ENCODE peak calls at places on chromosome 9, in ten cellular contexts. One of them, this sample, is unnamed.
A peak's percentile ranks its signal among the peaks of the same experiment; 100 is the strongest.

GRCh38 chr9:121895836-121896544 is 197.1 kb downstream of the TTLL11 start:
- DNase-seq in AG09309: no peak
- DNase-seq in EH: peak; percentile 67
- DNase-seq in T-helper 2 cell: no peak
- DNase-seq in central memory CD8-positive, alpha-beta T cell: no peak
- DNase-seq in mesenchymal stem cell: no peak
- DNase-seq in posterior vena cava: no peak
- DNase-seq in stimulated activated CD8-positive, alpha-beta memory T cell treated with anti-CD3 and anti-CD28 coated beads, Interleukin-7, amount 100 ng/mL, for 1 hour: no peak
- DNase-seq in hippocampal formation: no peak
- DNase-seq in WTC11: no peak
- DNase-seq in this sample: no peak

GRCh38 chr9:17843236-17843635 is 264.4 kb downstream of the SH3GL2 start:
- DNase-seq in AG09309: no peak
- DNase-seq in EH: no peak
- DNase-seq in T-helper 2 cell: no peak
- DNase-seq in central memory CD8-positive, alpha-beta T cell: no peak
- DNase-seq in mesenchymal stem cell: no peak
- DNase-seq in posterior vena cava: no peak
- DNase-seq in stimulated activated CD8-positive, alpha-beta memory T cell treated with anti-CD3 and anti-CD28 coated beads, Interleukin-7, amount 100 ng/mL, for 1 hour: no peak
- DNase-seq in hippocampal formation: no peak
- DNase-seq in WTC11: no peak
- DNase-seq in this sample: no peak

GRCh38 chr9:79812099-79812498 is 240.3 kb downstream of the TLE4 start:
- DNase-seq in AG09309: no peak
- DNase-seq in EH: peak; percentile 26
- DNase-seq in T-helper 2 cell: no peak
- DNase-seq in central memory CD8-positive, alpha-beta T cell: no peak
- DNase-seq in mesenchymal stem cell: no peak
- DNase-seq in posterior vena cava: no peak
- DNase-seq in stimulated activated CD8-positive, alpha-beta memory T cell treated with anti-CD3 and anti-CD28 coated beads, Interleukin-7, amount 100 ng/mL, for 1 hour: no peak
- DNase-seq in hippocampal formation: no peak
- DNase-seq in WTC11: no peak
- DNase-seq in this sample: no peak

GRCh38 chr9:79129865-79130480 is 441.8 kb upstream of the TLE4 start:
- DNase-seq in AG09309: no peak
- DNase-seq in EH: peak; percentile 74
- DNase-seq in T-helper 2 cell: no peak
- DNase-seq in central memory CD8-positive, alpha-beta T cell: no peak
- DNase-seq in mesenchymal stem cell: peak; percentile 53
- DNase-seq in posterior vena cava: peak; percentile 81
- DNase-seq in stimulated activated CD8-positive, alpha-beta memory T cell treated with anti-CD3 and anti-CD28 coated beads, Interleukin-7, amount 100 ng/mL, for 1 hour: no peak
- DNase-seq in hippocampal formation: peak; percentile 34
- DNase-seq in WTC11: peak; percentile 55
- DNase-seq in this sample: no peak

GRCh38 chr9:99130069-99130468 is 25.2 kb downstream of the TGFBR1 start:
- DNase-seq in AG09309: no peak
- DNase-seq in EH: no peak
- DNase-seq in T-helper 2 cell: no peak
- DNase-seq in central memory CD8-positive, alpha-beta T cell: no peak
- DNase-seq in mesenchymal stem cell: no peak
- DNase-seq in posterior vena cava: no peak
- DNase-seq in stimulated activated CD8-positive, alpha-beta memory T cell treated with anti-CD3 and anti-CD28 coated beads, Interleukin-7, amount 100 ng/mL, for 1 hour: no peak
- DNase-seq in hippocampal formation: no peak
- DNase-seq in WTC11: no peak
- DNase-seq in this sample: no peak

GRCh38 chr9:35537898-35538297 is 48.0 kb downstream of the RUSC2 start:
- DNase-seq in AG09309: no peak
- DNase-seq in EH: no peak
- DNase-seq in T-helper 2 cell: no peak
- DNase-seq in central memory CD8-positive, alpha-beta T cell: no peak
- DNase-seq in mesenchymal stem cell: peak; percentile 64
- DNase-seq in posterior vena cava: no peak
- DNase-seq in stimulated activated CD8-positive, alpha-beta memory T cell treated with anti-CD3 and anti-CD28 coated beads, Interleukin-7, amount 100 ng/mL, for 1 hour: no peak
- DNase-seq in hippocampal formation: no peak
- DNase-seq in WTC11: no peak
- DNase-seq in this sample: no peak

GRCh38 chr9:19294219-19294618 is 63.7 kb downstream of the DENND4C start:
- DNase-seq in AG09309: no peak
- DNase-seq in EH: no peak
- DNase-seq in T-helper 2 cell: no peak
- DNase-seq in central memory CD8-positive, alpha-beta T cell: no peak
- DNase-seq in mesenchymal stem cell: no peak
- DNase-seq in posterior vena cava: no peak
- DNase-seq in stimulated activated CD8-positive, alpha-beta memory T cell treated with anti-CD3 and anti-CD28 coated beads, Interleukin-7, amount 100 ng/mL, for 1 hour: no peak
- DNase-seq in hippocampal formation: no peak
- DNase-seq in WTC11: no peak
- DNase-seq in this sample: no peak

GRCh38 chr9:127133739-127134167 is 11.3 kb upstream of the ANGPTL2 start:
- DNase-seq in AG09309: no peak
- DNase-seq in EH: peak; percentile 93
- DNase-seq in T-helper 2 cell: no peak
- DNase-seq in central memory CD8-positive, alpha-beta T cell: no peak
- DNase-seq in mesenchymal stem cell: peak; percentile 96
- DNase-seq in posterior vena cava: no peak
- DNase-seq in stimulated activated CD8-positive, alpha-beta memory T cell treated with anti-CD3 and anti-CD28 coated beads, Interleukin-7, amount 100 ng/mL, for 1 hour: no peak
- DNase-seq in hippocampal formation: peak; percentile 87
- DNase-seq in WTC11: no peak
- DNase-seq in this sample: no peak

GRCh38 chr9:136352682-136353081 is 10.9 kb downstream of the DNLZ start:
- DNase-seq in AG09309: no peak
- DNase-seq in EH: no peak
- DNase-seq in T-helper 2 cell: no peak
- DNase-seq in central memory CD8-positive, alpha-beta T cell: no peak
- DNase-seq in mesenchymal stem cell: no peak
- DNase-seq in posterior vena cava: no peak
- DNase-seq in stimulated activated CD8-positive, alpha-beta memory T cell treated with anti-CD3 and anti-CD28 coated beads, Interleukin-7, amount 100 ng/mL, for 1 hour: no peak
- DNase-seq in hippocampal formation: no peak
- DNase-seq in WTC11: no peak
- DNase-seq in this sample: no peak

GRCh38 chr9:116589392-116590354 is 97.4 kb upstream of the TRIM32 start:
- DNase-seq in AG09309: no peak
- DNase-seq in EH: peak; percentile 77
- DNase-seq in T-helper 2 cell: no peak
- DNase-seq in central memory CD8-positive, alpha-beta T cell: no peak
- DNase-seq in mesenchymal stem cell: peak; percentile 50
- DNase-seq in posterior vena cava: no peak
- DNase-seq in stimulated activated CD8-positive, alpha-beta memory T cell treated with anti-CD3 and anti-CD28 coated beads, Interleukin-7, amount 100 ng/mL, for 1 hour: no peak
- DNase-seq in hippocampal formation: no peak
- DNase-seq in WTC11: peak; percentile 64
- DNase-seq in this sample: no peak

GRCh38 chr9:127222388-127223095 is 42.0 kb upstream of the GARNL3 start:
- DNase-seq in AG09309: no peak
- DNase-seq in EH: no peak
- DNase-seq in T-helper 2 cell: no peak
- DNase-seq in central memory CD8-positive, alpha-beta T cell: no peak
- DNase-seq in mesenchymal stem cell: no peak
- DNase-seq in posterior vena cava: no peak
- DNase-seq in stimulated activated CD8-positive, alpha-beta memory T cell treated with anti-CD3 and anti-CD28 coated beads, Interleukin-7, amount 100 ng/mL, for 1 hour: no peak
- DNase-seq in hippocampal formation: no peak
- DNase-seq in WTC11: no peak
- DNase-seq in this sample: no peak

GRCh38 chr9:131178382-131178781 is 53.0 kb downstream of the NUP214 start:
- DNase-seq in AG09309: no peak
- DNase-seq in EH: peak; percentile 79
- DNase-seq in T-helper 2 cell: peak; percentile 56
- DNase-seq in central memory CD8-positive, alpha-beta T cell: peak; percentile 56
- DNase-seq in mesenchymal stem cell: peak; percentile 83
- DNase-seq in posterior vena cava: peak; percentile 85
- DNase-seq in stimulated activated CD8-positive, alpha-beta memory T cell treated with anti-CD3 and anti-CD28 coated beads, Interleukin-7, amount 100 ng/mL, for 1 hour: peak; percentile 63
- DNase-seq in hippocampal formation: peak; percentile 6
- DNase-seq in WTC11: peak; percentile 85
- DNase-seq in this sample: peak; percentile 18

GRCh38 chr9:16773617-16774016 is 96.9 kb downstream of the BNC2 start:
- DNase-seq in AG09309: no peak
- DNase-seq in EH: no peak
- DNase-seq in T-helper 2 cell: no peak
- DNase-seq in central memory CD8-positive, alpha-beta T cell: no peak
- DNase-seq in mesenchymal stem cell: no peak
- DNase-seq in posterior vena cava: no peak
- DNase-seq in stimulated activated CD8-positive, alpha-beta memory T cell treated with anti-CD3 and anti-CD28 coated beads, Interleukin-7, amount 100 ng/mL, for 1 hour: no peak
- DNase-seq in hippocampal formation: no peak
- DNase-seq in WTC11: no peak
- DNase-seq in this sample: no peak

GRCh38 chr9:92385474-92385873 is 18.9 kb downstream of the OGN start:
- DNase-seq in AG09309: no peak
- DNase-seq in EH: peak; percentile 4
- DNase-seq in T-helper 2 cell: no peak
- DNase-seq in central memory CD8-positive, alpha-beta T cell: no peak
- DNase-seq in mesenchymal stem cell: no peak
- DNase-seq in posterior vena cava: no peak
- DNase-seq in stimulated activated CD8-positive, alpha-beta memory T cell treated with anti-CD3 and anti-CD28 coated beads, Interleukin-7, amount 100 ng/mL, for 1 hour: no peak
- DNase-seq in hippocampal formation: no peak
- DNase-seq in WTC11: no peak
- DNase-seq in this sample: no peak

GRCh38 chr9:114397848-114398605 is 10.2 kb upstream of the AKNA start:
- DNase-seq in AG09309: peak; percentile 51
- DNase-seq in EH: peak; percentile 92
- DNase-seq in T-helper 2 cell: peak; percentile 94
- DNase-seq in central memory CD8-positive, alpha-beta T cell: peak; percentile 89
- DNase-seq in mesenchymal stem cell: peak; percentile 95
- DNase-seq in posterior vena cava: peak; percentile 99
- DNase-seq in stimulated activated CD8-positive, alpha-beta memory T cell treated with anti-CD3 and anti-CD28 coated beads, Interleukin-7, amount 100 ng/mL, for 1 hour: peak; percentile 95
- DNase-seq in hippocampal formation: peak; percentile 86
- DNase-seq in WTC11: peak; percentile 98
- DNase-seq in this sample: peak; percentile 76

GRCh38 chr9:3526903-3527652 is 1.3 kb upstream of the RFX3 start:
- DNase-seq in AG09309: no peak
- DNase-seq in EH: peak; percentile 11
- DNase-seq in T-helper 2 cell: no peak
- DNase-seq in central memory CD8-positive, alpha-beta T cell: no peak
- DNase-seq in mesenchymal stem cell: peak; percentile 50
- DNase-seq in posterior vena cava: no peak
- DNase-seq in stimulated activated CD8-positive, alpha-beta memory T cell treated with anti-CD3 and anti-CD28 coated beads, Interleukin-7, amount 100 ng/mL, for 1 hour: no peak
- DNase-seq in hippocampal formation: no peak
- DNase-seq in WTC11: no peak
- DNase-seq in this sample: peak; percentile 13

GRCh38 chr9:37293664-37294524 is 128.6 kb upstream of the GRHPR start:
- DNase-seq in AG09309: no peak
- DNase-seq in EH: peak; percentile 48
- DNase-seq in T-helper 2 cell: no peak
- DNase-seq in central memory CD8-positive, alpha-beta T cell: no peak
- DNase-seq in mesenchymal stem cell: peak; percentile 51
- DNase-seq in posterior vena cava: no peak
- DNase-seq in stimulated activated CD8-positive, alpha-beta memory T cell treated with anti-CD3 and anti-CD28 coated beads, Interleukin-7, amount 100 ng/mL, for 1 hour: no peak
- DNase-seq in hippocampal formation: no peak
- DNase-seq in WTC11: no peak
- DNase-seq in this sample: no peak

GRCh38 chr9:131348631-131349521 is 45.0 kb upstream of the PRRC2B start:
- DNase-seq in AG09309: no peak
- DNase-seq in EH: no peak
- DNase-seq in T-helper 2 cell: no peak
- DNase-seq in central memory CD8-positive, alpha-beta T cell: no peak
- DNase-seq in mesenchymal stem cell: no peak
- DNase-seq in posterior vena cava: peak; percentile 38
- DNase-seq in stimulated activated CD8-positive, alpha-beta memory T cell treated with anti-CD3 and anti-CD28 coated beads, Interleukin-7, amount 100 ng/mL, for 1 hour: no peak
- DNase-seq in hippocampal formation: no peak
- DNase-seq in WTC11: peak; percentile 26
- DNase-seq in this sample: no peak

GRCh38 chr9:4012446-4012845 is 287.4 kb downstream of the GLIS3 start:
- DNase-seq in AG09309: no peak
- DNase-seq in EH: peak; percentile 76
- DNase-seq in T-helper 2 cell: no peak
- DNase-seq in central memory CD8-positive, alpha-beta T cell: no peak
- DNase-seq in mesenchymal stem cell: no peak
- DNase-seq in posterior vena cava: no peak
- DNase-seq in stimulated activated CD8-positive, alpha-beta memory T cell treated with anti-CD3 and anti-CD28 coated beads, Interleukin-7, amount 100 ng/mL, for 1 hour: no peak
- DNase-seq in hippocampal formation: no peak
- DNase-seq in WTC11: no peak
- DNase-seq in this sample: no peak